ENCODE peak calls at places on chromosomes 12 and 14, in ten cellular contexts. One of them, this sample, is unnamed.

GRCh38 chr14:52052991-52053390 is 15.9 kb downstream of the NID2 start:
- DNase-seq in stimulated activated CD8-positive, alpha-beta memory T cell treated with anti-CD3 and anti-CD28 coated beads, Interleukin-4, amount 100 ng/mL, for 24 hours: no peak
- DNase-seq in stimulated activated CD4-positive, alpha-beta T cell treated with anti-CD3 and anti-CD28 coated beads, Interleukin-2, amount 100 ng/mL, for 48 hours: no peak
- DNase-seq in neural crest cell: no peak
- DNase-seq in 8988T: no peak
- DNase-seq in SHP77 treated with DMSO at 0.1 percent for 48 hours: no peak
- DNase-seq in CMK: no peak
- DNase-seq in occipital lobe: no peak
- DNase-seq in mucosa of descending colon: no peak
- DNase-seq in NCI-H1436: no peak
- DNase-seq in this sample: no peak

GRCh38 chr14:85358136-85358785 is 171.7 kb upstream of the FLRT2 start:
- DNase-seq in CMK: no peak
- DNase-seq in occipital lobe: no peak
- DNase-seq in stimulated activated CD8-positive, alpha-beta memory T cell treated with anti-CD3 and anti-CD28 coated beads, Interleukin-4, amount 100 ng/mL, for 24 hours: no peak
- DNase-seq in NCI-H1436: no peak
- DNase-seq in mucosa of descending colon: no peak
- DNase-seq in 8988T: no peak
- DNase-seq in stimulated activated CD4-positive, alpha-beta T cell treated with anti-CD3 and anti-CD28 coated beads, Interleukin-2, amount 100 ng/mL, for 48 hours: no peak
- DNase-seq in neural crest cell: no peak
- DNase-seq in SHP77 treated with DMSO at 0.1 percent for 48 hours: no peak
- DNase-seq in this sample: no peak

GRCh38 chr12:53186745-53187144 is 6.0 kb upstream of the CSAD start:
- DNase-seq in SHP77 treated with DMSO at 0.1 percent for 48 hours: no peak
- DNase-seq in 8988T: no peak
- DNase-seq in neural crest cell: no peak
- DNase-seq in occipital lobe: no peak
- DNase-seq in stimulated activated CD8-positive, alpha-beta memory T cell treated with anti-CD3 and anti-CD28 coated beads, Interleukin-4, amount 100 ng/mL, for 24 hours: no peak
- DNase-seq in CMK: no peak
- DNase-seq in NCI-H1436: no peak
- DNase-seq in mucosa of descending colon: no peak
- DNase-seq in stimulated activated CD4-positive, alpha-beta T cell treated with anti-CD3 and anti-CD28 coated beads, Interleukin-2, amount 100 ng/mL, for 48 hours: no peak
- DNase-seq in this sample: no peak

GRCh38 chr12:12561305-12562015 is 1.2 kb downstream of the DUSP16 start:
- DNase-seq in 8988T: no peak
- DNase-seq in mucosa of descending colon: peak
- DNase-seq in stimulated activated CD4-positive, alpha-beta T cell treated with anti-CD3 and anti-CD28 coated beads, Interleukin-2, amount 100 ng/mL, for 48 hours: peak
- DNase-seq in NCI-H1436: no peak
- DNase-seq in occipital lobe: peak
- DNase-seq in CMK: no peak
- DNase-seq in SHP77 treated with DMSO at 0.1 percent for 48 hours: no peak
- DNase-seq in stimulated activated CD8-positive, alpha-beta memory T cell treated with anti-CD3 and anti-CD28 coated beads, Interleukin-4, amount 100 ng/mL, for 24 hours: peak
- DNase-seq in neural crest cell: peak
- DNase-seq in this sample: peak

GRCh38 chr12:112112423-112113132 is 4.0 kb upstream of the NAA25 start:
- DNase-seq in 8988T: no peak
- DNase-seq in occipital lobe: no peak
- DNase-seq in stimulated activated CD8-positive, alpha-beta memory T cell treated with anti-CD3 and anti-CD28 coated beads, Interleukin-4, amount 100 ng/mL, for 24 hours: no peak
- DNase-seq in stimulated activated CD4-positive, alpha-beta T cell treated with anti-CD3 and anti-CD28 coated beads, Interleukin-2, amount 100 ng/mL, for 48 hours: no peak
- DNase-seq in NCI-H1436: no peak
- DNase-seq in mucosa of descending colon: no peak
- DNase-seq in neural crest cell: no peak
- DNase-seq in CMK: no peak
- DNase-seq in SHP77 treated with DMSO at 0.1 percent for 48 hours: no peak
- DNase-seq in this sample: peak

GRCh38 chr12:19988457-19988856 is 379.9 kb upstream of the PDE3A start:
- DNase-seq in occipital lobe: no peak
- DNase-seq in 8988T: no peak
- DNase-seq in NCI-H1436: no peak
- DNase-seq in mucosa of descending colon: peak
- DNase-seq in neural crest cell: no peak
- DNase-seq in CMK: no peak
- DNase-seq in stimulated activated CD4-positive, alpha-beta T cell treated with anti-CD3 and anti-CD28 coated beads, Interleukin-2, amount 100 ng/mL, for 48 hours: no peak
- DNase-seq in SHP77 treated with DMSO at 0.1 percent for 48 hours: no peak
- DNase-seq in stimulated activated CD8-positive, alpha-beta memory T cell treated with anti-CD3 and anti-CD28 coated beads, Interleukin-4, amount 100 ng/mL, for 24 hours: no peak
- DNase-seq in this sample: no peak

GRCh38 chr14:89455412-89455811 is 38.4 kb upstream of the FOXN3 start:
- DNase-seq in mucosa of descending colon: peak
- DNase-seq in stimulated activated CD8-positive, alpha-beta memory T cell treated with anti-CD3 and anti-CD28 coated beads, Interleukin-4, amount 100 ng/mL, for 24 hours: no peak
- DNase-seq in stimulated activated CD4-positive, alpha-beta T cell treated with anti-CD3 and anti-CD28 coated beads, Interleukin-2, amount 100 ng/mL, for 48 hours: no peak
- DNase-seq in occipital lobe: no peak
- DNase-seq in CMK: no peak
- DNase-seq in NCI-H1436: no peak
- DNase-seq in SHP77 treated with DMSO at 0.1 percent for 48 hours: no peak
- DNase-seq in neural crest cell: no peak
- DNase-seq in 8988T: no peak
- DNase-seq in this sample: no peak

GRCh38 chr14:50232276-50232642 is 881 bp upstream of the SOS2 start:
- DNase-seq in 8988T: no peak
- DNase-seq in mucosa of descending colon: no peak
- DNase-seq in neural crest cell: no peak
- DNase-seq in NCI-H1436: no peak
- DNase-seq in stimulated activated CD4-positive, alpha-beta T cell treated with anti-CD3 and anti-CD28 coated beads, Interleukin-2, amount 100 ng/mL, for 48 hours: no peak
- DNase-seq in occipital lobe: no peak
- DNase-seq in SHP77 treated with DMSO at 0.1 percent for 48 hours: peak
- DNase-seq in stimulated activated CD8-positive, alpha-beta memory T cell treated with anti-CD3 and anti-CD28 coated beads, Interleukin-4, amount 100 ng/mL, for 24 hours: no peak
- DNase-seq in CMK: no peak
- DNase-seq in this sample: no peak

GRCh38 chr14:32382704-32383103 is 53.6 kb downstream of the AKAP6 start:
- DNase-seq in stimulated activated CD8-positive, alpha-beta memory T cell treated with anti-CD3 and anti-CD28 coated beads, Interleukin-4, amount 100 ng/mL, for 24 hours: no peak
- DNase-seq in 8988T: no peak
- DNase-seq in mucosa of descending colon: peak
- DNase-seq in NCI-H1436: no peak
- DNase-seq in SHP77 treated with DMSO at 0.1 percent for 48 hours: peak
- DNase-seq in stimulated activated CD4-positive, alpha-beta T cell treated with anti-CD3 and anti-CD28 coated beads, Interleukin-2, amount 100 ng/mL, for 48 hours: no peak
- DNase-seq in neural crest cell: no peak
- DNase-seq in occipital lobe: no peak
- DNase-seq in CMK: no peak
- DNase-seq in this sample: no peak

GRCh38 chr12:6335451-6336078 is 6.3 kb downstream of the TNFRSF1A start:
- DNase-seq in 8988T: no peak
- DNase-seq in occipital lobe: no peak
- DNase-seq in mucosa of descending colon: peak
- DNase-seq in neural crest cell: peak
- DNase-seq in SHP77 treated with DMSO at 0.1 percent for 48 hours: no peak
- DNase-seq in NCI-H1436: no peak
- DNase-seq in stimulated activated CD4-positive, alpha-beta T cell treated with anti-CD3 and anti-CD28 coated beads, Interleukin-2, amount 100 ng/mL, for 48 hours: peak
- DNase-seq in stimulated activated CD8-positive, alpha-beta memory T cell treated with anti-CD3 and anti-CD28 coated beads, Interleukin-4, amount 100 ng/mL, for 24 hours: peak
- DNase-seq in CMK: no peak
- DNase-seq in this sample: peak

GRCh38 chr14:104872469-104873341 is 7.6 kb downstream of the CEP170B start:
- DNase-seq in mucosa of descending colon: no peak
- DNase-seq in stimulated activated CD8-positive, alpha-beta memory T cell treated with anti-CD3 and anti-CD28 coated beads, Interleukin-4, amount 100 ng/mL, for 24 hours: no peak
- DNase-seq in occipital lobe: no peak
- DNase-seq in SHP77 treated with DMSO at 0.1 percent for 48 hours: no peak
- DNase-seq in CMK: no peak
- DNase-seq in neural crest cell: no peak
- DNase-seq in NCI-H1436: no peak
- DNase-seq in 8988T: no peak
- DNase-seq in stimulated activated CD4-positive, alpha-beta T cell treated with anti-CD3 and anti-CD28 coated beads, Interleukin-2, amount 100 ng/mL, for 48 hours: no peak
- DNase-seq in this sample: no peak

GRCh38 chr12:109772622-109773321 is 59.1 kb downstream of the FAM222A start:
- DNase-seq in occipital lobe: no peak
- DNase-seq in stimulated activated CD8-positive, alpha-beta memory T cell treated with anti-CD3 and anti-CD28 coated beads, Interleukin-4, amount 100 ng/mL, for 24 hours: no peak
- DNase-seq in neural crest cell: no peak
- DNase-seq in CMK: no peak
- DNase-seq in 8988T: no peak
- DNase-seq in stimulated activated CD4-positive, alpha-beta T cell treated with anti-CD3 and anti-CD28 coated beads, Interleukin-2, amount 100 ng/mL, for 48 hours: no peak
- DNase-seq in SHP77 treated with DMSO at 0.1 percent for 48 hours: no peak
- DNase-seq in NCI-H1436: no peak
- DNase-seq in mucosa of descending colon: no peak
- DNase-seq in this sample: no peak

GRCh38 chr14:90491221-90491867 is 94.5 kb downstream of the CALM1 start:
- DNase-seq in mucosa of descending colon: no peak
- DNase-seq in neural crest cell: peak
- DNase-seq in stimulated activated CD8-positive, alpha-beta memory T cell treated with anti-CD3 and anti-CD28 coated beads, Interleukin-4, amount 100 ng/mL, for 24 hours: no peak
- DNase-seq in stimulated activated CD4-positive, alpha-beta T cell treated with anti-CD3 and anti-CD28 coated beads, Interleukin-2, amount 100 ng/mL, for 48 hours: no peak
- DNase-seq in 8988T: no peak
- DNase-seq in NCI-H1436: no peak
- DNase-seq in occipital lobe: peak
- DNase-seq in SHP77 treated with DMSO at 0.1 percent for 48 hours: no peak
- DNase-seq in CMK: no peak
- DNase-seq in this sample: peak

GRCh38 chr14:104091061-104091926 is 5.8 kb downstream of the ASPG start:
- DNase-seq in CMK: no peak
- DNase-seq in NCI-H1436: no peak
- DNase-seq in mucosa of descending colon: peak
- DNase-seq in 8988T: peak
- DNase-seq in stimulated activated CD8-positive, alpha-beta memory T cell treated with anti-CD3 and anti-CD28 coated beads, Interleukin-4, amount 100 ng/mL, for 24 hours: no peak
- DNase-seq in stimulated activated CD4-positive, alpha-beta T cell treated with anti-CD3 and anti-CD28 coated beads, Interleukin-2, amount 100 ng/mL, for 48 hours: no peak
- DNase-seq in neural crest cell: no peak
- DNase-seq in occipital lobe: no peak
- DNase-seq in SHP77 treated with DMSO at 0.1 percent for 48 hours: no peak
- DNase-seq in this sample: no peak

GRCh38 chr12:44852483-44852882 is 23.6 kb downstream of the NELL2 start:
- DNase-seq in mucosa of descending colon: no peak
- DNase-seq in SHP77 treated with DMSO at 0.1 percent for 48 hours: no peak
- DNase-seq in 8988T: no peak
- DNase-seq in stimulated activated CD8-positive, alpha-beta memory T cell treated with anti-CD3 and anti-CD28 coated beads, Interleukin-4, amount 100 ng/mL, for 24 hours: no peak
- DNase-seq in occipital lobe: no peak
- DNase-seq in neural crest cell: no peak
- DNase-seq in NCI-H1436: no peak
- DNase-seq in stimulated activated CD4-positive, alpha-beta T cell treated with anti-CD3 and anti-CD28 coated beads, Interleukin-2, amount 100 ng/mL, for 48 hours: no peak
- DNase-seq in CMK: no peak
- DNase-seq in this sample: no peak

GRCh38 chr12:71536939-71537622 is 97.5 kb downstream of the LGR5 start:
- DNase-seq in mucosa of descending colon: no peak
- DNase-seq in SHP77 treated with DMSO at 0.1 percent for 48 hours: no peak
- DNase-seq in CMK: no peak
- DNase-seq in stimulated activated CD4-positive, alpha-beta T cell treated with anti-CD3 and anti-CD28 coated beads, Interleukin-2, amount 100 ng/mL, for 48 hours: no peak
- DNase-seq in stimulated activated CD8-positive, alpha-beta memory T cell treated with anti-CD3 and anti-CD28 coated beads, Interleukin-4, amount 100 ng/mL, for 24 hours: no peak
- DNase-seq in 8988T: no peak
- DNase-seq in neural crest cell: no peak
- DNase-seq in NCI-H1436: no peak
- DNase-seq in occipital lobe: no peak
- DNase-seq in this sample: no peak

GRCh38 chr14:69711471-69712216 is 55.3 kb upstream of the SRSF5 start:
- DNase-seq in stimulated activated CD4-positive, alpha-beta T cell treated with anti-CD3 and anti-CD28 coated beads, Interleukin-2, amount 100 ng/mL, for 48 hours: no peak
- DNase-seq in SHP77 treated with DMSO at 0.1 percent for 48 hours: no peak
- DNase-seq in stimulated activated CD8-positive, alpha-beta memory T cell treated with anti-CD3 and anti-CD28 coated beads, Interleukin-4, amount 100 ng/mL, for 24 hours: no peak
- DNase-seq in neural crest cell: no peak
- DNase-seq in mucosa of descending colon: no peak
- DNase-seq in occipital lobe: no peak
- DNase-seq in 8988T: no peak
- DNase-seq in NCI-H1436: no peak
- DNase-seq in CMK: no peak
- DNase-seq in this sample: peak

GRCh38 chr12:128570191-128571065 is 253.3 kb downstream of the SLC15A4 start:
- DNase-seq in occipital lobe: no peak
- DNase-seq in neural crest cell: no peak
- DNase-seq in CMK: no peak
- DNase-seq in 8988T: no peak
- DNase-seq in NCI-H1436: no peak
- DNase-seq in stimulated activated CD8-positive, alpha-beta memory T cell treated with anti-CD3 and anti-CD28 coated beads, Interleukin-4, amount 100 ng/mL, for 24 hours: no peak
- DNase-seq in mucosa of descending colon: peak
- DNase-seq in SHP77 treated with DMSO at 0.1 percent for 48 hours: no peak
- DNase-seq in stimulated activated CD4-positive, alpha-beta T cell treated with anti-CD3 and anti-CD28 coated beads, Interleukin-2, amount 100 ng/mL, for 48 hours: no peak
- DNase-seq in this sample: no peak

GRCh38 chr12:15858348-15858747 is 23.8 kb upstream of the STRAP start:
- DNase-seq in SHP77 treated with DMSO at 0.1 percent for 48 hours: no peak
- DNase-seq in NCI-H1436: no peak
- DNase-seq in CMK: no peak
- DNase-seq in neural crest cell: no peak
- DNase-seq in stimulated activated CD8-positive, alpha-beta memory T cell treated with anti-CD3 and anti-CD28 coated beads, Interleukin-4, amount 100 ng/mL, for 24 hours: no peak
- DNase-seq in occipital lobe: no peak
- DNase-seq in stimulated activated CD4-positive, alpha-beta T cell treated with anti-CD3 and anti-CD28 coated beads, Interleukin-2, amount 100 ng/mL, for 48 hours: no peak
- DNase-seq in mucosa of descending colon: no peak
- DNase-seq in 8988T: no peak
- DNase-seq in this sample: no peak

GRCh38 chr12:14473707-14474287 is 93.9 kb downstream of the PLBD1 start:
- DNase-seq in occipital lobe: no peak
- DNase-seq in NCI-H1436: no peak
- DNase-seq in stimulated activated CD4-positive, alpha-beta T cell treated with anti-CD3 and anti-CD28 coated beads, Interleukin-2, amount 100 ng/mL, for 48 hours: no peak
- DNase-seq in SHP77 treated with DMSO at 0.1 percent for 48 hours: no peak
- DNase-seq in mucosa of descending colon: no peak
- DNase-seq in neural crest cell: no peak
- DNase-seq in 8988T: no peak
- DNase-seq in stimulated activated CD8-positive, alpha-beta memory T cell treated with anti-CD3 and anti-CD28 coated beads, Interleukin-4, amount 100 ng/mL, for 24 hours: no peak
- DNase-seq in CMK: no peak
- DNase-seq in this sample: no peak

GRCh38 chr12:93048646-93049045 is 119.6 kb upstream of the EEA1 start:
- DNase-seq in CMK: no peak
- DNase-seq in occipital lobe: no peak
- DNase-seq in 8988T: no peak
- DNase-seq in stimulated activated CD8-positive, alpha-beta memory T cell treated with anti-CD3 and anti-CD28 coated beads, Interleukin-4, amount 100 ng/mL, for 24 hours: no peak
- DNase-seq in neural crest cell: no peak
- DNase-seq in stimulated activated CD4-positive, alpha-beta T cell treated with anti-CD3 and anti-CD28 coated beads, Interleukin-2, amount 100 ng/mL, for 48 hours: no peak
- DNase-seq in NCI-H1436: no peak
- DNase-seq in SHP77 treated with DMSO at 0.1 percent for 48 hours: no peak
- DNase-seq in mucosa of descending colon: no peak
- DNase-seq in this sample: no peak

GRCh38 chr12:120292661-120293531 is at the start of gene RNU4-1:
- DNase-seq in occipital lobe: peak
- DNase-seq in 8988T: no peak
- DNase-seq in mucosa of descending colon: peak
- DNase-seq in SHP77 treated with DMSO at 0.1 percent for 48 hours: peak
- DNase-seq in NCI-H1436: peak
- DNase-seq in stimulated activated CD4-positive, alpha-beta T cell treated with anti-CD3 and anti-CD28 coated beads, Interleukin-2, amount 100 ng/mL, for 48 hours: peak
- DNase-seq in stimulated activated CD8-positive, alpha-beta memory T cell treated with anti-CD3 and anti-CD28 coated beads, Interleukin-4, amount 100 ng/mL, for 24 hours: peak
- DNase-seq in CMK: peak
- DNase-seq in neural crest cell: peak
- DNase-seq in this sample: peak

GRCh38 chr14:81246561-81247270 is 26.0 kb upstream of the GTF2A1 start:
- DNase-seq in 8988T: no peak
- DNase-seq in mucosa of descending colon: no peak
- DNase-seq in neural crest cell: no peak
- DNase-seq in NCI-H1436: no peak
- DNase-seq in stimulated activated CD8-positive, alpha-beta memory T cell treated with anti-CD3 and anti-CD28 coated beads, Interleukin-4, amount 100 ng/mL, for 24 hours: no peak
- DNase-seq in CMK: no peak
- DNase-seq in stimulated activated CD4-positive, alpha-beta T cell treated with anti-CD3 and anti-CD28 coated beads, Interleukin-2, amount 100 ng/mL, for 48 hours: no peak
- DNase-seq in occipital lobe: no peak
- DNase-seq in SHP77 treated with DMSO at 0.1 percent for 48 hours: no peak
- DNase-seq in this sample: no peak

GRCh38 chr14:90281261-90281660 is 24.9 kb downstream of the PSMC1 start:
- DNase-seq in mucosa of descending colon: no peak
- DNase-seq in neural crest cell: no peak
- DNase-seq in 8988T: no peak
- DNase-seq in SHP77 treated with DMSO at 0.1 percent for 48 hours: no peak
- DNase-seq in NCI-H1436: no peak
- DNase-seq in stimulated activated CD4-positive, alpha-beta T cell treated with anti-CD3 and anti-CD28 coated beads, Interleukin-2, amount 100 ng/mL, for 48 hours: no peak
- DNase-seq in occipital lobe: no peak
- DNase-seq in stimulated activated CD8-positive, alpha-beta memory T cell treated with anti-CD3 and anti-CD28 coated beads, Interleukin-4, amount 100 ng/mL, for 24 hours: no peak
- DNase-seq in CMK: no peak
- DNase-seq in this sample: no peak

GRCh38 chr14:59028476-59029202 is 159.8 kb upstream of the DAAM1 start:
- DNase-seq in stimulated activated CD4-positive, alpha-beta T cell treated with anti-CD3 and anti-CD28 coated beads, Interleukin-2, amount 100 ng/mL, for 48 hours: peak
- DNase-seq in mucosa of descending colon: peak
- DNase-seq in NCI-H1436: peak
- DNase-seq in occipital lobe: peak
- DNase-seq in SHP77 treated with DMSO at 0.1 percent for 48 hours: peak
- DNase-seq in stimulated activated CD8-positive, alpha-beta memory T cell treated with anti-CD3 and anti-CD28 coated beads, Interleukin-4, amount 100 ng/mL, for 24 hours: no peak
- DNase-seq in 8988T: no peak
- DNase-seq in CMK: no peak
- DNase-seq in neural crest cell: peak
- DNase-seq in this sample: peak

GRCh38 chr14:64447890-64448667 is 17.2 kb upstream of the AKAP5 start:
- DNase-seq in mucosa of descending colon: no peak
- DNase-seq in NCI-H1436: no peak
- DNase-seq in SHP77 treated with DMSO at 0.1 percent for 48 hours: no peak
- DNase-seq in stimulated activated CD8-positive, alpha-beta memory T cell treated with anti-CD3 and anti-CD28 coated beads, Interleukin-4, amount 100 ng/mL, for 24 hours: no peak
- DNase-seq in 8988T: no peak
- DNase-seq in stimulated activated CD4-positive, alpha-beta T cell treated with anti-CD3 and anti-CD28 coated beads, Interleukin-2, amount 100 ng/mL, for 48 hours: no peak
- DNase-seq in CMK: no peak
- DNase-seq in occipital lobe: no peak
- DNase-seq in neural crest cell: no peak
- DNase-seq in this sample: no peak

GRCh38 chr12:750356-751191 is 1.8 kb upstream of the WNK1 start:
- DNase-seq in SHP77 treated with DMSO at 0.1 percent for 48 hours: no peak
- DNase-seq in occipital lobe: no peak
- DNase-seq in stimulated activated CD8-positive, alpha-beta memory T cell treated with anti-CD3 and anti-CD28 coated beads, Interleukin-4, amount 100 ng/mL, for 24 hours: no peak
- DNase-seq in 8988T: no peak
- DNase-seq in stimulated activated CD4-positive, alpha-beta T cell treated with anti-CD3 and anti-CD28 coated beads, Interleukin-2, amount 100 ng/mL, for 48 hours: no peak
- DNase-seq in CMK: no peak
- DNase-seq in neural crest cell: no peak
- DNase-seq in mucosa of descending colon: no peak
- DNase-seq in NCI-H1436: peak
- DNase-seq in this sample: no peak

This sample was measured in tibial artery.